ENCODE peak calls at places on chromosomes 2 and 18, in nine cellular contexts. One of them, this sample, is unnamed.

GRCh38 chr2:20188851-20189250 is 36.1 kb downstream of the SDC1 start:
- DNase-seq in AG04450: no peak
- DNase-seq in GM06990: no peak
- DNase-seq in brain microvascular endothelial cell: no peak
- DNase-seq in PC-9: no peak
- DNase-seq in thoracic aorta: no peak
- DNase-seq in left lung: peak
- DNase-seq in cardiac fibroblast: no peak
- DNase-seq in NB4: no peak
- DNase-seq in this sample: no peak

GRCh38 chr2:223513771-223514455 is 88.2 kb downstream of the SCG2 start:
- DNase-seq in AG04450: no peak
- DNase-seq in GM06990: no peak
- DNase-seq in brain microvascular endothelial cell: no peak
- DNase-seq in PC-9: peak
- DNase-seq in thoracic aorta: no peak
- DNase-seq in left lung: no peak
- DNase-seq in cardiac fibroblast: peak
- DNase-seq in NB4: no peak
- DNase-seq in this sample: no peak

GRCh38 chr2:109531221-109531620 is 82.5 kb downstream of the SEPTIN10 start:
- DNase-seq in AG04450: no peak
- DNase-seq in GM06990: no peak
- DNase-seq in brain microvascular endothelial cell: no peak
- DNase-seq in PC-9: no peak
- DNase-seq in thoracic aorta: no peak
- DNase-seq in left lung: no peak
- DNase-seq in cardiac fibroblast: peak
- DNase-seq in NB4: no peak
- DNase-seq in this sample: no peak

GRCh38 chr2:100070078-100070477 is 72.3 kb downstream of the AFF3 start:
- DNase-seq in AG04450: no peak
- DNase-seq in GM06990: no peak
- DNase-seq in brain microvascular endothelial cell: no peak
- DNase-seq in PC-9: no peak
- DNase-seq in thoracic aorta: no peak
- DNase-seq in left lung: no peak
- DNase-seq in cardiac fibroblast: peak
- DNase-seq in NB4: peak
- DNase-seq in this sample: no peak

GRCh38 chr2:132597166-132597565 is 72.8 kb downstream of the LYPD1 start:
- DNase-seq in AG04450: no peak
- DNase-seq in GM06990: no peak
- DNase-seq in brain microvascular endothelial cell: no peak
- DNase-seq in PC-9: no peak
- DNase-seq in thoracic aorta: no peak
- DNase-seq in left lung: no peak
- DNase-seq in cardiac fibroblast: no peak
- DNase-seq in NB4: no peak
- DNase-seq in this sample: no peak

GRCh38 chr18:56574827-56575226 is 63.6 kb downstream of the TXNL1 start:
- DNase-seq in AG04450: no peak
- DNase-seq in GM06990: no peak
- DNase-seq in brain microvascular endothelial cell: no peak
- DNase-seq in PC-9: no peak
- DNase-seq in thoracic aorta: no peak
- DNase-seq in left lung: no peak
- DNase-seq in cardiac fibroblast: peak
- DNase-seq in NB4: no peak
- DNase-seq in this sample: no peak

GRCh38 chr2:8574196-8575010 is 107.5 kb upstream of the ID2 start:
- DNase-seq in AG04450: no peak
- DNase-seq in GM06990: no peak
- DNase-seq in brain microvascular endothelial cell: peak
- DNase-seq in PC-9: no peak
- DNase-seq in thoracic aorta: no peak
- DNase-seq in left lung: no peak
- DNase-seq in cardiac fibroblast: no peak
- DNase-seq in NB4: peak
- DNase-seq in this sample: no peak

GRCh38 chr2:81835318-81836000 is 1530.9 kb upstream of the LRRTM1 start:
- DNase-seq in AG04450: no peak
- DNase-seq in GM06990: no peak
- DNase-seq in brain microvascular endothelial cell: no peak
- DNase-seq in PC-9: peak
- DNase-seq in thoracic aorta: no peak
- DNase-seq in left lung: no peak
- DNase-seq in cardiac fibroblast: peak
- DNase-seq in NB4: peak
- DNase-seq in this sample: no peak

GRCh38 chr2:100176925-100177324 is 34.5 kb upstream of the AFF3 start:
- DNase-seq in AG04450: no peak
- DNase-seq in GM06990: no peak
- DNase-seq in brain microvascular endothelial cell: no peak
- DNase-seq in PC-9: no peak
- DNase-seq in thoracic aorta: no peak
- DNase-seq in left lung: no peak
- DNase-seq in cardiac fibroblast: no peak
- DNase-seq in NB4: no peak
- DNase-seq in this sample: no peak

GRCh38 chr18:8529609-8530008 is 79.6 kb upstream of the RAB12 start:
- DNase-seq in AG04450: no peak
- DNase-seq in GM06990: no peak
- DNase-seq in brain microvascular endothelial cell: no peak
- DNase-seq in PC-9: no peak
- DNase-seq in thoracic aorta: no peak
- DNase-seq in left lung: no peak
- DNase-seq in cardiac fibroblast: no peak
- DNase-seq in NB4: no peak
- DNase-seq in this sample: no peak

GRCh38 chr2:179701524-179702110 is 159.8 kb downstream of the ZNF385B start:
- DNase-seq in AG04450: no peak
- DNase-seq in GM06990: no peak
- DNase-seq in brain microvascular endothelial cell: no peak
- DNase-seq in PC-9: no peak
- DNase-seq in thoracic aorta: no peak
- DNase-seq in left lung: no peak
- DNase-seq in cardiac fibroblast: no peak
- DNase-seq in NB4: no peak
- DNase-seq in this sample: no peak

GRCh38 chr2:182970486-182970885 is 67.8 kb downstream of the NCKAP1 start:
- DNase-seq in AG04450: no peak
- DNase-seq in GM06990: no peak
- DNase-seq in brain microvascular endothelial cell: no peak
- DNase-seq in PC-9: no peak
- DNase-seq in thoracic aorta: no peak
- DNase-seq in left lung: no peak
- DNase-seq in cardiac fibroblast: no peak
- DNase-seq in NB4: no peak
- DNase-seq in this sample: no peak

GRCh38 chr2:105143094-105143466 is 98.5 kb upstream of the GPR45 start:
- DNase-seq in AG04450: no peak
- DNase-seq in GM06990: no peak
- DNase-seq in brain microvascular endothelial cell: no peak
- DNase-seq in PC-9: no peak
- DNase-seq in thoracic aorta: no peak
- DNase-seq in left lung: no peak
- DNase-seq in cardiac fibroblast: no peak
- DNase-seq in NB4: no peak
- DNase-seq in this sample: no peak

GRCh38 chr2:105144941-105145300 is 96.6 kb upstream of the GPR45 start:
- DNase-seq in AG04450: no peak
- DNase-seq in GM06990: no peak
- DNase-seq in brain microvascular endothelial cell: no peak
- DNase-seq in PC-9: no peak
- DNase-seq in thoracic aorta: no peak
- DNase-seq in left lung: no peak
- DNase-seq in cardiac fibroblast: no peak
- DNase-seq in NB4: no peak
- DNase-seq in this sample: no peak

GRCh38 chr2:105143467-105144127 is 97.9 kb upstream of the GPR45 start:
- DNase-seq in AG04450: no peak
- DNase-seq in GM06990: no peak
- DNase-seq in brain microvascular endothelial cell: no peak
- DNase-seq in PC-9: no peak
- DNase-seq in thoracic aorta: no peak
- DNase-seq in left lung: no peak
- DNase-seq in cardiac fibroblast: no peak
- DNase-seq in NB4: no peak
- DNase-seq in this sample: no peak

GRCh38 chr2:105142239-105142638 is 99.3 kb upstream of the GPR45 start:
- DNase-seq in AG04450: no peak
- DNase-seq in GM06990: no peak
- DNase-seq in brain microvascular endothelial cell: no peak
- DNase-seq in PC-9: no peak
- DNase-seq in thoracic aorta: no peak
- DNase-seq in left lung: no peak
- DNase-seq in cardiac fibroblast: no peak
- DNase-seq in NB4: no peak
- DNase-seq in this sample: no peak

DNA sequence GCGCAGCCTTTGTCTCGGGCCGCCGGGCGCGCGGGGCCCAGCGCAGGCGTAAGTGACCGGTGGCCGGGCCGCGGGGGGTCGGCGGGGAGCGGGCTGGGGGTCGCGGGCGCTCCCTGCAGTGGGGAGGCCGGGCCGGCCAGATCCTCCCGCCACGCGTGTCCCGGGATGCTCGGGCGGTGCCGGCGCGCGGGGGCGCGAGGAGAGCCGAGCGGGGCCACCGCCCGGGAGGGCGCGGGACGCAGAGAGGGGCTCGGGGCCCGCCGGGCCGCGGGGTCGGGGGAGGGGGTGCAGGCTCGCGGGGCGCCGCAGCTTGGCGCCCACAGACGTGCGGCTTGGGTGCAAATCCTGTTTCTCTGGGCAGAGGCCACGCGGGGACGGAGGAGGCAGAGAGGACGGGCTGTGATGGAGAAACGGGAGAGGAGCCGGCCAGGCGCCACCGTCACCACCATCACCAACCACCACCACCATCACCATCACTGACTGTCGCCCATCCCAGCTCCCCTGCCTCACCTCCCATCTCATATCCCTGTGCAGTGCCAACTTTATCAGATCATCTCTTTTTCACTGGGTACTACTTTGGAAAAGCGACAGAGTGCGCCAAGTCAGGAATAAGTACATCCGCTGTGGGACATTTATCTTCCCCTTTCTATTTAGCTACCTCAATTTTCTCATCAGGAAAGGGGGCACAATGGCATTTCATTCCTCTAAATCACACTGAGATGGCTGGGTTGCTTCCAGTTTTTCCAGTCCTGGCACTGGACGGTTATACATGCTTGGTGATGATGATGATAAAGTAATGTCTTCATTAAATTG is 97.2 kb upstream of the GPR45 start:
- DNase-seq in AG04450: no peak
- DNase-seq in GM06990: no peak
- DNase-seq in brain microvascular endothelial cell: no peak
- DNase-seq in PC-9: no peak
- DNase-seq in thoracic aorta: no peak
- DNase-seq in left lung: peak
- DNase-seq in cardiac fibroblast: no peak
- DNase-seq in NB4: no peak
- DNase-seq in this sample: no peak
- H3K4me3 ChIP-seq in AG04450: peak
- H3K4me3 ChIP-seq in GM06990: peak
- H3K4me3 ChIP-seq in brain microvascular endothelial cell: peak
- H3K4me3 ChIP-seq in PC-9: no peak
- H3K4me3 ChIP-seq in thoracic aorta: peak
- H3K4me3 ChIP-seq in left lung: no peak
- H3K4me3 ChIP-seq in cardiac fibroblast: no peak
- H3K4me3 ChIP-seq in NB4: no peak
- H3K4me3 ChIP-seq in this sample: peak

DNA sequence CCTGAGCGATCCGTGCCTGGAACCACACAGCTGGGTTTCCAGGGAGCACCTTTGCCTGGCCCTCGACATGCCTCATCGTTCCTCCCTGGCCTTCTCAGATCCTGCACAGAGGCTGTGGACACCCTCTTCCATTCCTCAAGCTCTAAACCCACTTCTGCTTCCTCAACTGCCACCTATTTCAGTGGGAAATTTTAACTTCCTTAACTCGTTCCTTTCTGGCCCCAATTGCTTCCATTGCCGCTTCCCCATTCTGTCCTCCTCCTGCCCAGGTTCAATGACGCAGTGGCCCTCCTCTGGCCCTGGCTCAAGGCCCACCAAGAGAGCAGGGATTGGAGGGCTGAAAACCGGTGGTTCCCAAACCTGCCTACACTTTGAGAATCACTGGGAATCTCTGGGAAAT is 4.8 kb upstream of the B3GNT7 start:
- DNase-seq in AG04450: no peak
- DNase-seq in GM06990: no peak
- DNase-seq in brain microvascular endothelial cell: no peak
- DNase-seq in PC-9: no peak
- DNase-seq in thoracic aorta: no peak
- DNase-seq in left lung: no peak
- DNase-seq in cardiac fibroblast: no peak
- DNase-seq in NB4: peak
- DNase-seq in this sample: no peak
- H3K4me3 ChIP-seq in AG04450: no peak
- H3K4me3 ChIP-seq in GM06990: no peak
- H3K4me3 ChIP-seq in brain microvascular endothelial cell: no peak
- H3K4me3 ChIP-seq in PC-9: no peak
- H3K4me3 ChIP-seq in thoracic aorta: no peak
- H3K4me3 ChIP-seq in left lung: no peak
- H3K4me3 ChIP-seq in cardiac fibroblast: no peak
- H3K4me3 ChIP-seq in NB4: no peak
- H3K4me3 ChIP-seq in this sample: no peak

DNA sequence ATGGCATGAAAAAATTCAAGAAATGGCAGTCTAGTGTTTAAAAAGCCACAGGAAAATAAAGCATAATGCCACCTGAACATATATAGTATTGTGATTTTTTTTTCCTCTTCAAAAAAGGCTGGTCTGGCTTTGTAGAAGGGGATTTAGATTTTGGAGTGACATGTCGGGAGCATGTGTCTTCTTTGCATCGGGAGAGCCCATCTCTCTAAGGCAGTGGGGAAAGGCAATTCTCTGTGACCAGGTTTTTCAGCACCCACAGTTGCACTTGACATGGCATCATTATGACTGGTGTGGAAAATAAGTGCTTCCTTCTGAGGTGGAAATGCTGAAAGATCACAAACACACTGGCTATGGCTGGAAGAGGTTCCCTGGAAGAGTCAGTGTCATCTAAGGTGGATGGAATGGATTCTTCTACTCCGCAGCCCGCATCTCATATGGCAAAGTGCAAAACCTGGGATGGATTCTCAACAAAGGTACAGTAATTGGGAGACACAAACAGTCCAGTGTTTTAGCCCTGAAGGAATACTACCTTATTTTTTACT is 172.5 kb downstream of the AGAP1 start:
- DNase-seq in AG04450: peak
- DNase-seq in GM06990: no peak
- DNase-seq in brain microvascular endothelial cell: peak
- DNase-seq in PC-9: peak
- DNase-seq in thoracic aorta: no peak
- DNase-seq in left lung: no peak
- DNase-seq in cardiac fibroblast: peak
- DNase-seq in NB4: peak
- DNase-seq in this sample: no peak
- H3K4me3 ChIP-seq in AG04450: peak
- H3K4me3 ChIP-seq in GM06990: no peak
- H3K4me3 ChIP-seq in brain microvascular endothelial cell: no peak
- H3K4me3 ChIP-seq in PC-9: no peak
- H3K4me3 ChIP-seq in thoracic aorta: peak
- H3K4me3 ChIP-seq in left lung: no peak
- H3K4me3 ChIP-seq in cardiac fibroblast: no peak
- H3K4me3 ChIP-seq in NB4: no peak
- H3K4me3 ChIP-seq in this sample: no peak

GRCh38 chr18:75036941-75037516 is 171.9 kb downstream of the PTGR3 start:
- DNase-seq in AG04450: peak
- DNase-seq in GM06990: no peak
- DNase-seq in brain microvascular endothelial cell: no peak
- DNase-seq in PC-9: no peak
- DNase-seq in thoracic aorta: no peak
- DNase-seq in left lung: no peak
- DNase-seq in cardiac fibroblast: peak
- DNase-seq in NB4: no peak
- DNase-seq in this sample: no peak
- H3K4me3 ChIP-seq in AG04450: no peak
- H3K4me3 ChIP-seq in GM06990: no peak
- H3K4me3 ChIP-seq in brain microvascular endothelial cell: no peak
- H3K4me3 ChIP-seq in PC-9: no peak
- H3K4me3 ChIP-seq in thoracic aorta: no peak
- H3K4me3 ChIP-seq in left lung: no peak
- H3K4me3 ChIP-seq in cardiac fibroblast: no peak
- H3K4me3 ChIP-seq in NB4: no peak
- H3K4me3 ChIP-seq in this sample: no peak

This sample was measured in esophagus squamous epithelium.